ENCODE peak calls at places on chromosomes 16 and 17, in four cellular contexts. O, L, E and N are unnamed samples.

GRCh38 chr17:60598001-60598736 is 1.8 kb upstream of the PPM1D start:
- DNase-seq in O (no peak), L (no peak), E (no peak), N (no peak)

GRCh38 chr17:29622337-29623282 is at the start of gene CORO6:
- DNase-seq in O (no peak), L (no peak), E (peak; percentile 89), N (peak; percentile 23)

GRCh38 chr16:52584354-52584840 is 37.5 kb upstream of the TOX3 start:
- DNase-seq in O (no peak), L (no peak), E (no peak), N (no peak)

GRCh38 chr17:81018044-81018802 is 16.7 kb upstream of the BAIAP2 start:
- DNase-seq in O (no peak), L (no peak), E (peak; percentile 88), N (peak; percentile 63)

GRCh38 chr17:12256380-12256995 is 235.8 kb downstream of the MAP2K4 start:
- DNase-seq in O (peak; percentile 35), L (no peak), E (peak; percentile 32), N (peak; percentile 81)

GRCh38 chr16:4994719-4995434 is 36.7 kb downstream of the SEC14L5 start:
- DNase-seq in O (no peak), L (no peak), E (no peak), N (no peak)

GRCh38 chr16:588639-588888 is 1.3 kb upstream of the RAB40C start:
- DNase-seq in O (no peak), L (no peak), E (no peak), N (peak; percentile 80)

GRCh38 chr16:67504190-67505021 is 21.1 kb upstream of the AGRP start:
- DNase-seq in O (peak; percentile 56), L (no peak), E (peak; percentile 91), N (peak; percentile 24)

GRCh38 chr16:50480206-50480605 is 68.0 kb upstream of the NKD1 start:
- DNase-seq in O (no peak), L (no peak), E (no peak), N (no peak)

GRCh38 chr16:75527825-75528299 is 8.0 kb downstream of the CHST5 start:
- DNase-seq in O (peak; percentile 80), L (no peak), E (no peak), N (no peak)

GRCh38 chr16:82192665-82193064 is 22.6 kb upstream of the MPHOSPH6 start:
- DNase-seq in O (no peak), L (no peak), E (no peak), N (peak; percentile 88)

GRCh38 chr16:14405611-14406537 is 224.2 kb downstream of the PARN start:
- DNase-seq in O (peak; percentile 90), L (peak; percentile 66), E (peak; percentile 90), N (no peak)

GRCh38 chr17:15920758-15921239 is 24.1 kb upstream of the ADORA2B start:
- DNase-seq in O (peak; percentile 77), L (no peak), E (peak; percentile 35), N (peak; percentile 97)

GRCh38 chr17:80882926-80883685 is 108.5 kb upstream of the CHMP6 start:
- DNase-seq in O (no peak), L (no peak), E (no peak), N (no peak)

GRCh38 chr16:31298958-31299357 is 39.2 kb downstream of the ITGAM start:
- DNase-seq in O (peak; percentile 24), L (no peak), E (no peak), N (no peak)

GRCh38 chr16:23104032-23104955 is 45.0 kb downstream of the USP31 start:
- DNase-seq in O (peak; percentile 98), L (no peak), E (no peak), N (no peak)

GRCh38 chr17:50144845-50145531 is 5.5 kb downstream of the PPP1R9B start:
- DNase-seq in O (no peak), L (no peak), E (no peak), N (no peak)

GRCh38 chr16:3121843-3122467 is 9.6 kb downstream of the ZNF205 start:
- DNase-seq in O (no peak), L (no peak), E (no peak), N (no peak)

GRCh38 chr17:72063262-72063661 is 57.6 kb upstream of the SOX9 start:
- DNase-seq in O (no peak), L (no peak), E (no peak), N (no peak)

GRCh38 chr17:81388612-81389367 is 6.5 kb upstream of the BAHCC1 start:
- DNase-seq in O (peak; percentile 53), L (no peak), E (peak; percentile 22), N (no peak)

GRCh38 chr17:45270828-45271418 is 9.0 kb upstream of the SPATA32 start:
- DNase-seq in O (no peak), L (no peak), E (peak; percentile 77), N (no peak)

GRCh38 chr16:48160575-48160974 is 4.8 kb upstream of the ABCC12 start:
- DNase-seq in O (no peak), L (no peak), E (no peak), N (no peak)

DNA sequence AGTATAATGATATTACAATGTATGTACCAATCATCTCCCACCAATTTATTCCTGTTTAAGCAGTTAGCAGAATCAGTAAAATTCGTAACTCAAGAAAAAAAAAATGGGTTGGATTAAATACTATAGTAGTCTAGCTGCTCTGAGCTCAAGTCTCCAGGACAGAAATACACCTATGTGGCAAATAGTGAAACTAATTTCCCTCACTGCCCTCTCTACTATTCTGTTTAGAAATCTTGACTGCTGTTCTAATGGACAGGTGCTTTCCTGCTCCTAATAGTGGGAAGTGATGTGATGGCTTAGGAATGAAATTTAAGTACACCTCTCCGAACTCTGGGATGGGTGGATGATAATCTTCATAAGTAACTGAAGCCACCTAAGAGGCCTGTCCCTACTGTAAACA is 175.7 kb downstream of the KCNJ2 start:
- DNase-seq in O (no peak), L (no peak), E (no peak), N (no peak)
- H2AFZ ChIP-seq in O (no peak overlapping the region), L (no peak overlapping the region), E (no peak overlapping the region), N (no peak overlapping the region)

GRCh38 chr16:1890701-1891035 is 18.7 kb upstream of the MEIOB start:
- DNase-seq in O (no peak), L (no peak), E (no peak), N (no peak)

GRCh38 chr16:1890024-1890700 is 18.2 kb upstream of the MEIOB start:
- DNase-seq in O (no peak), L (no peak), E (no peak), N (no peak)

GRCh38 chr16:1899641-1900451 is 18.4 kb downstream of the HS3ST6 start:
- DNase-seq in O (no peak), L (no peak), E (no peak), N (no peak)

GRCh38 chr16:1895949-1896675 is 22.1 kb downstream of the HS3ST6 start:
- DNase-seq in O (no peak), L (no peak), E (no peak), N (no peak)

GRCh38 chr16:1895068-1895467 is 23.1 kb upstream of the MEIOB start:
- DNase-seq in O (no peak), L (no peak), E (no peak), N (no peak)
- TF ChIP-seq MAFK in O (no peak), L (no peak), E (no peak), N (no peak)

GRCh38 chr16:57273826-57274225 is 10.6 kb downstream of the PLLP start:
- DNase-seq in O (no peak), L (no peak), E (no peak), N (no peak)

GRCh38 chr16:57278494-57278893 is 6.0 kb downstream of the PLLP start:
- DNase-seq in O (no peak), L (no peak), E (no peak), N (no peak)

GRCh38 chr16:57277586-57277985 is 6.9 kb downstream of the PLLP start:
- DNase-seq in O (no peak), L (no peak), E (no peak), N (peak; percentile 60)

GRCh38 chr16:57273359-57273758 is 11.1 kb downstream of the PLLP start:
- DNase-seq in O (no peak), L (no peak), E (no peak), N (no peak)

DNA sequence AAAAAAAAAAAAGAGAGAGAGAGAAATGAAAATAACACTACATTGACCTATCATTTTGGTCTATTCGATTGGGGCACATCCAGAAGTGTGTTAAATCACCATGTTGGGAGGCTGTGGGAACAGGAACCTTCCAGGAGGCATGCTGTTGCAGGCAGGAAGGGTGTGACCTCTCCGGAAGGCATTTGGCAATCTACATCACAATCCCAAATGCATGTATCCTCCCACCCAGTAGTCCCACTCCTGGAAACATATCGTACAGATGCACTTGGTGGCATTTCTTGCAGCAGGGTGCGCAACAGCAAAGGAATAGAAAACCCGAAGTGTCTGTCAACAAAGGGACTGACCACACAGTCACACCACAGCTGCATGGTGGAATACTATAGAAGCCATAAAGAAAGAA is 7.9 kb downstream of the PLLP start:
- DNase-seq in O (no peak), L (no peak), E (no peak), N (no peak)
- H2AFZ ChIP-seq in O (no peak overlapping the region), L (no peak overlapping the region), E (peak overlapping the region; percentile 2), N (no peak overlapping the region)

GRCh38 chr16:80680839-80681238 is 123.6 kb downstream of the CDYL2 start:
- DNase-seq in O (no peak), L (no peak), E (no peak), N (no peak)
- TF ChIP-seq MAFK in O (no peak), L (no peak), E (no peak), N (no peak)